ENCODE peak calls at places on chromosomes 6 and 20, in nine cellular contexts. One of them, this sample, is unnamed.

GRCh38 chr20:3896853-3897252 is 7.7 kb downstream of the PANK2 start:
- DNase-seq in K562: no peak
- DNase-seq in astrocyte: no peak
- DNase-seq in adrenal gland: no peak
- DNase-seq in AG09309: no peak
- DNase-seq in lung: no peak
- DNase-seq in fibroblast of mammary gland: no peak
- DNase-seq in astrocyte of the cerebellum: no peak
- DNase-seq in CD4-positive, alpha-beta T cell: no peak
- DNase-seq in this sample: no peak

GRCh38 chr6:128368213-128369000 is 152.0 kb downstream of the PTPRK start:
- DNase-seq in K562: no peak
- DNase-seq in astrocyte: peak; percentile 6
- DNase-seq in adrenal gland: no peak
- DNase-seq in AG09309: peak; percentile 14
- DNase-seq in lung: no peak
- DNase-seq in fibroblast of mammary gland: no peak
- DNase-seq in astrocyte of the cerebellum: no peak
- DNase-seq in CD4-positive, alpha-beta T cell: no peak
- DNase-seq in this sample: peak; percentile 55

GRCh38 chr6:114030767-114031166 is 59.8 kb upstream of the HDAC2 start:
- DNase-seq in K562: no peak
- DNase-seq in astrocyte: no peak
- DNase-seq in adrenal gland: no peak
- DNase-seq in AG09309: no peak
- DNase-seq in lung: no peak
- DNase-seq in fibroblast of mammary gland: no peak
- DNase-seq in astrocyte of the cerebellum: no peak
- DNase-seq in CD4-positive, alpha-beta T cell: no peak
- DNase-seq in this sample: no peak

GRCh38 chr20:16476032-16476431 is 97.2 kb downstream of the KIF16B start:
- DNase-seq in K562: peak; percentile 23
- DNase-seq in astrocyte: no peak
- DNase-seq in adrenal gland: no peak
- DNase-seq in AG09309: no peak
- DNase-seq in lung: no peak
- DNase-seq in fibroblast of mammary gland: peak; percentile 70
- DNase-seq in astrocyte of the cerebellum: peak; percentile 47
- DNase-seq in CD4-positive, alpha-beta T cell: no peak
- DNase-seq in this sample: peak; percentile 30

GRCh38 chr6:143301204-143301603 is 149.3 kb downstream of the ADAT2 start:
- DNase-seq in K562: no peak
- DNase-seq in astrocyte: no peak
- DNase-seq in adrenal gland: no peak
- DNase-seq in AG09309: no peak
- DNase-seq in lung: no peak
- DNase-seq in fibroblast of mammary gland: no peak
- DNase-seq in astrocyte of the cerebellum: no peak
- DNase-seq in CD4-positive, alpha-beta T cell: no peak
- DNase-seq in this sample: no peak

GRCh38 chr6:71404145-71404966 is 115.7 kb downstream of the OGFRL1 start:
- DNase-seq in K562: no peak
- DNase-seq in astrocyte: peak; percentile 88
- DNase-seq in adrenal gland: no peak
- DNase-seq in AG09309: no peak
- DNase-seq in lung: no peak
- DNase-seq in fibroblast of mammary gland: peak; percentile 68
- DNase-seq in astrocyte of the cerebellum: peak; percentile 72
- DNase-seq in CD4-positive, alpha-beta T cell: no peak
- DNase-seq in this sample: peak; percentile 73

GRCh38 chr6:3653528-3654070 is 97.9 kb downstream of the PXDC1 start:
- DNase-seq in K562: no peak
- DNase-seq in astrocyte: no peak
- DNase-seq in adrenal gland: no peak
- DNase-seq in AG09309: no peak
- DNase-seq in lung: no peak
- DNase-seq in fibroblast of mammary gland: no peak
- DNase-seq in astrocyte of the cerebellum: no peak
- DNase-seq in CD4-positive, alpha-beta T cell: no peak
- DNase-seq in this sample: no peak

GRCh38 chr20:49447946-49448809 is 34.3 kb downstream of the KCNB1 start:
- DNase-seq in K562: no peak
- DNase-seq in astrocyte: no peak
- DNase-seq in adrenal gland: no peak
- DNase-seq in AG09309: no peak
- DNase-seq in lung: no peak
- DNase-seq in fibroblast of mammary gland: peak; percentile 30
- DNase-seq in astrocyte of the cerebellum: no peak
- DNase-seq in CD4-positive, alpha-beta T cell: no peak
- DNase-seq in this sample: no peak

GRCh38 chr20:33522256-33522820 is 32.4 kb downstream of the CBFA2T2 start:
- DNase-seq in K562: no peak
- DNase-seq in astrocyte: peak; percentile 2
- DNase-seq in adrenal gland: no peak
- DNase-seq in AG09309: no peak
- DNase-seq in lung: no peak
- DNase-seq in fibroblast of mammary gland: peak; percentile 39
- DNase-seq in astrocyte of the cerebellum: no peak
- DNase-seq in CD4-positive, alpha-beta T cell: no peak
- DNase-seq in this sample: no peak

GRCh38 chr6:1711136-1711535 is 101.4 kb downstream of the FOXC1 start:
- DNase-seq in K562: no peak
- DNase-seq in astrocyte: no peak
- DNase-seq in adrenal gland: no peak
- DNase-seq in AG09309: no peak
- DNase-seq in lung: no peak
- DNase-seq in fibroblast of mammary gland: no peak
- DNase-seq in astrocyte of the cerebellum: no peak
- DNase-seq in CD4-positive, alpha-beta T cell: no peak
- DNase-seq in this sample: no peak

GRCh38 chr20:38652995-38653394 is 51.4 kb downstream of the ARHGAP40 start:
- DNase-seq in K562: no peak
- DNase-seq in astrocyte: no peak
- DNase-seq in adrenal gland: no peak
- DNase-seq in AG09309: no peak
- DNase-seq in lung: no peak
- DNase-seq in fibroblast of mammary gland: no peak
- DNase-seq in astrocyte of the cerebellum: no peak
- DNase-seq in CD4-positive, alpha-beta T cell: no peak
- DNase-seq in this sample: no peak

GRCh38 chr20:63015665-63016361 is 9.0 kb upstream of the BHLHE23 start:
- DNase-seq in K562: no peak
- DNase-seq in astrocyte: no peak
- DNase-seq in adrenal gland: no peak
- DNase-seq in AG09309: no peak
- DNase-seq in lung: no peak
- DNase-seq in fibroblast of mammary gland: no peak
- DNase-seq in astrocyte of the cerebellum: no peak
- DNase-seq in CD4-positive, alpha-beta T cell: no peak
- DNase-seq in this sample: no peak

GRCh38 chr6:89950446-89950845 is 56.2 kb downstream of the GJA10 start:
- DNase-seq in K562: no peak
- DNase-seq in astrocyte: no peak
- DNase-seq in adrenal gland: no peak
- DNase-seq in AG09309: no peak
- DNase-seq in lung: no peak
- DNase-seq in fibroblast of mammary gland: no peak
- DNase-seq in astrocyte of the cerebellum: no peak
- DNase-seq in CD4-positive, alpha-beta T cell: no peak
- DNase-seq in this sample: no peak

GRCh38 chr6:153059757-153060156 is 57.2 kb upstream of the MTRF1L start:
- DNase-seq in K562: no peak
- DNase-seq in astrocyte: no peak
- DNase-seq in adrenal gland: no peak
- DNase-seq in AG09309: no peak
- DNase-seq in lung: no peak
- DNase-seq in fibroblast of mammary gland: no peak
- DNase-seq in astrocyte of the cerebellum: no peak
- DNase-seq in CD4-positive, alpha-beta T cell: no peak
- DNase-seq in this sample: no peak

GRCh38 chr6:28892525-28892924 is 31.3 kb downstream of the TRIM27 start:
- DNase-seq in K562: no peak
- DNase-seq in astrocyte: no peak
- DNase-seq in adrenal gland: no peak
- DNase-seq in AG09309: no peak
- DNase-seq in lung: no peak
- DNase-seq in fibroblast of mammary gland: no peak
- DNase-seq in astrocyte of the cerebellum: no peak
- DNase-seq in CD4-positive, alpha-beta T cell: no peak
- DNase-seq in this sample: no peak

GRCh38 chr6:75372884-75373283 is 88.3 kb upstream of the TMEM30A start:
- DNase-seq in K562: no peak
- DNase-seq in astrocyte: no peak
- DNase-seq in adrenal gland: no peak
- DNase-seq in AG09309: no peak
- DNase-seq in lung: no peak
- DNase-seq in fibroblast of mammary gland: no peak
- DNase-seq in astrocyte of the cerebellum: no peak
- DNase-seq in CD4-positive, alpha-beta T cell: no peak
- DNase-seq in this sample: no peak

GRCh38 chr6:75363304-75363703 is 78.7 kb upstream of the TMEM30A start:
- DNase-seq in K562: no peak
- DNase-seq in astrocyte: no peak
- DNase-seq in adrenal gland: no peak
- DNase-seq in AG09309: no peak
- DNase-seq in lung: no peak
- DNase-seq in fibroblast of mammary gland: peak; percentile 25
- DNase-seq in astrocyte of the cerebellum: no peak
- DNase-seq in CD4-positive, alpha-beta T cell: no peak
- DNase-seq in this sample: no peak

GRCh38 chr6:75368864-75369402 is 84.3 kb upstream of the TMEM30A start:
- DNase-seq in K562: no peak
- DNase-seq in astrocyte: no peak
- DNase-seq in adrenal gland: no peak
- DNase-seq in AG09309: no peak
- DNase-seq in lung: no peak
- DNase-seq in fibroblast of mammary gland: no peak
- DNase-seq in astrocyte of the cerebellum: no peak
- DNase-seq in CD4-positive, alpha-beta T cell: no peak
- DNase-seq in this sample: no peak

GRCh38 chr6:75368151-75368779 is 83.7 kb upstream of the TMEM30A start:
- DNase-seq in K562: peak; percentile 15
- DNase-seq in astrocyte: no peak
- DNase-seq in adrenal gland: no peak
- DNase-seq in AG09309: no peak
- DNase-seq in lung: peak; percentile 60
- DNase-seq in fibroblast of mammary gland: peak; percentile 23
- DNase-seq in astrocyte of the cerebellum: no peak
- DNase-seq in CD4-positive, alpha-beta T cell: no peak
- DNase-seq in this sample: no peak
- TF ChIP-seq CTCF in K562: peak; percentile 46
- TF ChIP-seq CTCF in astrocyte: peak; percentile 25
- TF ChIP-seq CTCF in adrenal gland: peak; percentile 33
- TF ChIP-seq CTCF in AG09309: peak; percentile 53
- TF ChIP-seq CTCF in lung: no peak
- TF ChIP-seq CTCF in fibroblast of mammary gland: peak; percentile 37
- TF ChIP-seq CTCF in astrocyte of the cerebellum: peak; percentile 59
- TF ChIP-seq CTCF in CD4-positive, alpha-beta T cell: no peak
- TF ChIP-seq CTCF in this sample: peak; percentile 58

GRCh38 chr6:17103715-17104114 is 1.9 kb downstream of the STMND1 start:
- DNase-seq in K562: no peak
- DNase-seq in astrocyte: no peak
- DNase-seq in adrenal gland: no peak
- DNase-seq in AG09309: no peak
- DNase-seq in lung: no peak
- DNase-seq in fibroblast of mammary gland: no peak
- DNase-seq in astrocyte of the cerebellum: no peak
- DNase-seq in CD4-positive, alpha-beta T cell: no peak
- DNase-seq in this sample: no peak
- TF ChIP-seq CTCF in K562: peak; percentile 40
- TF ChIP-seq CTCF in astrocyte: no peak
- TF ChIP-seq CTCF in adrenal gland: no peak
- TF ChIP-seq CTCF in AG09309: peak; percentile 21
- TF ChIP-seq CTCF in lung: no peak
- TF ChIP-seq CTCF in fibroblast of mammary gland: peak; percentile 25
- TF ChIP-seq CTCF in astrocyte of the cerebellum: peak; percentile 15
- TF ChIP-seq CTCF in CD4-positive, alpha-beta T cell: no peak
- TF ChIP-seq CTCF in this sample: peak; percentile 48

GRCh38 chr20:58871533-58872102 is 19.1 kb downstream of the GNAS start:
- DNase-seq in K562: no peak
- DNase-seq in astrocyte: no peak
- DNase-seq in adrenal gland: no peak
- DNase-seq in AG09309: no peak
- DNase-seq in lung: no peak
- DNase-seq in fibroblast of mammary gland: no peak
- DNase-seq in astrocyte of the cerebellum: no peak
- DNase-seq in CD4-positive, alpha-beta T cell: no peak
- DNase-seq in this sample: no peak

GRCh38 chr20:58867211-58867610 is 14.7 kb downstream of the GNAS start:
- DNase-seq in K562: no peak
- DNase-seq in astrocyte: no peak
- DNase-seq in adrenal gland: no peak
- DNase-seq in AG09309: no peak
- DNase-seq in lung: no peak
- DNase-seq in fibroblast of mammary gland: peak; percentile 85
- DNase-seq in astrocyte of the cerebellum: no peak
- DNase-seq in CD4-positive, alpha-beta T cell: no peak
- DNase-seq in this sample: no peak

GRCh38 chr20:58868795-58869194 is 16.3 kb downstream of the GNAS start:
- DNase-seq in K562: peak; percentile 49
- DNase-seq in astrocyte: no peak
- DNase-seq in adrenal gland: no peak
- DNase-seq in AG09309: no peak
- DNase-seq in lung: no peak
- DNase-seq in fibroblast of mammary gland: no peak
- DNase-seq in astrocyte of the cerebellum: no peak
- DNase-seq in CD4-positive, alpha-beta T cell: no peak
- DNase-seq in this sample: no peak

GRCh38 chr20:58869662-58870227 is 17.2 kb downstream of the GNAS start:
- DNase-seq in K562: no peak
- DNase-seq in astrocyte: no peak
- DNase-seq in adrenal gland: no peak
- DNase-seq in AG09309: no peak
- DNase-seq in lung: no peak
- DNase-seq in fibroblast of mammary gland: no peak
- DNase-seq in astrocyte of the cerebellum: no peak
- DNase-seq in CD4-positive, alpha-beta T cell: no peak
- DNase-seq in this sample: no peak

GRCh38 chr20:58870293-58871014 is 17.9 kb downstream of the GNAS start:
- DNase-seq in K562: peak; percentile 70
- DNase-seq in astrocyte: no peak
- DNase-seq in adrenal gland: peak; percentile 83
- DNase-seq in AG09309: no peak
- DNase-seq in lung: peak; percentile 71
- DNase-seq in fibroblast of mammary gland: peak; percentile 52
- DNase-seq in astrocyte of the cerebellum: peak; percentile 38
- DNase-seq in CD4-positive, alpha-beta T cell: peak; percentile 43
- DNase-seq in this sample: peak; percentile 43
- TF ChIP-seq CTCF in K562: peak; percentile 89
- TF ChIP-seq CTCF in astrocyte: peak; percentile 89
- TF ChIP-seq CTCF in adrenal gland: peak; percentile 89
- TF ChIP-seq CTCF in AG09309: peak; percentile 97
- TF ChIP-seq CTCF in lung: peak; percentile 62
- TF ChIP-seq CTCF in fibroblast of mammary gland: peak; percentile 94
- TF ChIP-seq CTCF in astrocyte of the cerebellum: peak; percentile 96
- TF ChIP-seq CTCF in CD4-positive, alpha-beta T cell: peak; percentile 86
- TF ChIP-seq CTCF in this sample: peak; percentile 90

DNA sequence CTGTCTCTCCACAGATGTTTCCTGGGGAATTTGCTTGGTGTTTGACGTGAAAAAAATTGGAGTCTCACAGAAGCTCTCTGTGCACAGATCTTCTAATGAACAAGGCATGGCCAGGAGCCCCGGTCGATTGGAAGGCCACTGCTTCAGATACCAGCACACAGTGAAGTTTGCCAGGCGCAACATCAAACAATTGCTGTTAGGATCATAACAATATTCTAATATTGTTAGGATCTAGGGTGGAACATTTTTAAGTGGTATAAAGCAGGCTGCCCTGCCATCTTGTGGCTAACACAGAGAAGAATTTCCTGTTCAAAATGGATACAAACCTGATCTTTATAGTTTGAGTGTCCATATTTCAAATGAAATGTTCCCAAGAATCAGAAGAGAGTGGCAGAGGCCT is 64.1 kb downstream of the C6orf118 start:
- DNase-seq in K562: no peak
- DNase-seq in astrocyte: peak; percentile 18
- DNase-seq in adrenal gland: no peak
- DNase-seq in AG09309: peak; percentile 10
- DNase-seq in lung: no peak
- DNase-seq in fibroblast of mammary gland: peak; percentile 42
- DNase-seq in astrocyte of the cerebellum: peak; percentile 26
- DNase-seq in CD4-positive, alpha-beta T cell: no peak
- DNase-seq in this sample: no peak
- TF ChIP-seq CTCF in K562: no peak
- TF ChIP-seq CTCF in astrocyte: peak; percentile 51
- TF ChIP-seq CTCF in adrenal gland: peak; percentile 32
- TF ChIP-seq CTCF in AG09309: peak; percentile 59
- TF ChIP-seq CTCF in lung: no peak
- TF ChIP-seq CTCF in fibroblast of mammary gland: peak; percentile 37
- TF ChIP-seq CTCF in astrocyte of the cerebellum: peak; percentile 47
- TF ChIP-seq CTCF in CD4-positive, alpha-beta T cell: no peak
- TF ChIP-seq CTCF in this sample: no peak

This sample was measured in HFFc6.